ENCODE peak calls at places on chromosome 6, in four cellular contexts. X is lung, R is aorta, A is left lung. B is an unnamed sample.

GRCh38 chr6:105619971-105620741 is 217.3 kb upstream of the PREP start:
- DNase-seq in X (no peak), R (no peak), A (no peak), B (no peak)

GRCh38 chr6:80608881-80609280 is 502.4 kb downstream of the BCKDHB start:
- DNase-seq in X (no peak), R (no peak), A (no peak), B (no peak)

GRCh38 chr6:108039681-108040080 is 34.9 kb downstream of the OSTM1 start:
- DNase-seq in X (no peak), R (no peak), A (no peak), B (no peak)

GRCh38 chr6:33377166-33377565 is 14.5 kb upstream of the KIFC1 start:
- DNase-seq in X (no peak), R (no peak), A (no peak), B (no peak)

GRCh38 chr6:139296927-139297326 is 5.1 kb upstream of the TXLNB start:
- DNase-seq in X (no peak), R (no peak), A (no peak), B (no peak)

GRCh38 chr6:705047-705446 is 12.1 kb upstream of the EXOC2 start:
- DNase-seq in X (no peak), R (no peak), A (no peak), B (no peak)

GRCh38 chr6:10759884-10760329 is 12.3 kb downstream of the TMEM14B start:
- DNase-seq in X (no peak), R (no peak), A (no peak), B (no peak)

GRCh38 chr6:11769816-11770545 is 8.6 kb downstream of the ADTRP start:
- DNase-seq in X (no peak), R (no peak), A (no peak), B (no peak)

GRCh38 chr6:63466242-63466733 is 106.0 kb upstream of the LOC128125822 start:
- DNase-seq in X (no peak), R (no peak), A (no peak), B (no peak)

GRCh38 chr6:85163553-85163952 is 286.3 kb upstream of the NT5E start:
- DNase-seq in X (no peak), R (no peak), A (no peak), B (no peak)

GRCh38 chr6:52098649-52099184 is 11.3 kb upstream of the PKHD1 start:
- DNase-seq in X (no peak), R (no peak), A (no peak), B (no peak)

GRCh38 chr6:109236140-109237081 is 141.1 kb downstream of the CEP57L1 start:
- DNase-seq in X (no peak), R (no peak), A (peak; percentile 54), B (peak; percentile 7)

DNA sequence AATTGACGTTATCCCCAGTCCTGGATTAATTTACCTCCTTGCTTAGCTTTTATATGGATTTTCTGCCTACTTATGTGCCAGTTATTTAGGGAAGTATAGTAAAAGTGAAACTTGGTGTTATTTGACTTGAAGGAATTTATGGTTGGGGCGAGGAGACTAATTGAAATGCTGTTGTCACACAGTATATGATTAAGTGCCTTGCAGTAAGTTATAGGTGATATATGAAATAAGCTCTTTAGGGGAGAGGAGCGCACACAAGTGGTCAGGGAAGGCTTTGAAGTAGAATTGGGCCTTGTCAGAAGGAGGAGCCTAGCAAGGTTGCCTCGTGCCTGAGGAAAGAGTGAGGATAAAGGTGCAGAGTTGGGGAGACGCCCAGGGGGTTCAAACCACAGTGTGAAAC is 20.5 kb downstream of the NCOA7 start:
- DNase-seq in X (no peak), R (no peak), A (no peak), B (no peak)
- H3K27ac ChIP-seq in X (peak overlapping the region; percentile 68), R (no peak overlapping the region), A (no peak overlapping the region), B (no peak overlapping the region)

DNA sequence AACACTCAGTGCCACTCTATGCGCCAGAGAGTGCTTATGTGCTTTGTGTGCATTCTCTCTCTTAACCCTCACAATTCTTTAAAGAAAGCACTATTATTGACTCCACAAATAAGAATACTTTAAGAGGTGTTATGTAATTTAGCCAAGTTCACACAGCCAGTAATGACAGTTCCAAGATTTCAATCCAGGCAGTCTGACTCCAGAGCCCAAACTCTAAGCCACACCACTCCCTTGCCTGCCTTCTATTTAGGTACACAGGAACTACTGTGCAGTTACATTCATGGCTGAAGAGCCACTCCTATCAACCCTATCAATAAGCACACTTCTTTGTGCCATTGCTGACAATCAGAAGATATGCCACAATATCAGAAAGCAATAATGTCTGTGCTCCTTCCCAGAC is 93.3 kb downstream of the PTPRK start:
- DNase-seq in X (no peak), R (no peak), A (no peak), B (no peak)
- H3K4me1 ChIP-seq in X (no peaks in the 10 kb centered on the region), R (peaks cover 2% of the 10 kb centered on the region), A (no peaks in the 10 kb centered on the region), B (no peaks in the 10 kb centered on the region)

GRCh38 chr6:132484680-132485018 is 28.3 kb downstream of the STX7 start:
- DNase-seq in X (no peak), R (no peak), A (no peak), B (no peak)
- H3K4me3 ChIP-seq in X (no peak overlapping the region), R (no peak overlapping the region), A (no peak overlapping the region), B (no peak overlapping the region)

GRCh38 chr6:3656076-3656475 is 95.4 kb downstream of the PXDC1 start:
- DNase-seq in X (no peak), R (no peak), A (no peak), B (no peak)
- H3K27ac ChIP-seq in X (no peak overlapping the region), R (no peak overlapping the region), A (no peak overlapping the region), B (no peak overlapping the region)

DNA sequence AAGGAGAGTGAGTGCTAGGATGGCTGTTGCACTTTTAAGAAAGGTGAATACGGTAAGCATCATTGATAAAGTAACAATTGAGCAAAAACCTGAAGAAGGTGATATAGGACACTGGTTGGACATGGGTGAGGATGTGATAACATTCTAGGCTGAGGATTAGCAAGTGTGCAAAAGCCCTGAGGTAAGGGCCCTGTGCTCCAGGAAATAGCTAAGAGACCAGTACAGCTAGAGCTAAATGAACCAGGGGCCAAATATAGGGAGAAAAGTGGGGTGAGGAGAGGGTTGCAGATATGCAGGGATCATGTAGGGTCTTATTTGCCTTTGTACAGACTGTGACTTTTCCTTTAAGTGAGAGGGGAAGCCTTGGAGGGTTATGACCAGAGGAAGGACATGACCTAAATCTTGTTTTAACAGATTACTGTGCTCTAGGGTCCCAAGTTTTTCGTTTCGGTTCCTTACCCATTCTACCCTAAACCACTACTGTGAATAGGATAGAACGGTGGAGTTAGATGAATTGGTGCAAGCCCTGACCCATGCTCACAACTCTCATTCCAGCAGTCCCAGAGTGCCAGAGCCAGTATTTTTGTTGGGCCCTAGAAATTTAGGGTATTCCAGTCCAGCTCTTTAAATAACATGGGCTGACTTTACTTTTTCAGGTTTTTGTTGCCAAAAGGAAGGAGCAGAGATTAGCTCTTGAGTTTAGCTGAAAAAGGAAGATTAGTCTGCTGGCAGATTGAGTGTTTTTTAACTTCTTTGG is 10.7 kb downstream of the MAPK14 start:
- DNase-seq in X (no peak), R (no peak), A (no peak), B (no peak)
- H3K4me1 ChIP-seq in X (peaks cover 11% of the 10 kb centered on the region), R (peaks cover 25% of the 10 kb centered on the region), A (peaks cover 32% of the 10 kb centered on the region), B (peaks cover 81% of the 10 kb centered on the region)